ENCODE peak calls at places on chromosome 14, in six cellular contexts. One of them, this sample, is unnamed.
A peak's percentile ranks its signal among the peaks of the same experiment; 100 is the strongest.

GRCh38 chr14:79443602-79444001 is 767.7 kb downstream of the DIO2 start:
- DNase-seq in GM23248: no peak
- DNase-seq in DMS53: no peak
- DNase-seq in stimulated activated naive CD4-positive, alpha-beta T cell: no peak
- DNase-seq in M059J: no peak
- DNase-seq in GM06990: no peak
- DNase-seq in this sample: no peak

GRCh38 chr14:104359301-104359968 is 220.1 kb upstream of the C14orf180 start:
- DNase-seq in stimulated activated naive CD4-positive, alpha-beta T cell: no peak
- DNase-seq in M059J: no peak
- DNase-seq in DMS53: no peak
- DNase-seq in GM06990: no peak
- DNase-seq in GM23248: no peak
- DNase-seq in this sample: no peak

GRCh38 chr14:66088661-66089060 is 397.5 kb upstream of the CCDC196 start:
- DNase-seq in DMS53: no peak
- DNase-seq in M059J: no peak
- DNase-seq in stimulated activated naive CD4-positive, alpha-beta T cell: no peak
- DNase-seq in GM06990: no peak
- DNase-seq in GM23248: peak; percentile 73
- DNase-seq in this sample: no peak

GRCh38 chr14:95895720-95896119 is 19.1 kb downstream of the TUNAR start:
- DNase-seq in GM06990: no peak
- DNase-seq in stimulated activated naive CD4-positive, alpha-beta T cell: no peak
- DNase-seq in GM23248: peak; percentile 31
- DNase-seq in M059J: no peak
- DNase-seq in DMS53: peak; percentile 64
- DNase-seq in this sample: no peak

GRCh38 chr14:105021656-105022275 is 883 bp upstream of the CDCA4 start:
- DNase-seq in GM06990: no peak
- DNase-seq in GM23248: peak; percentile 50
- DNase-seq in M059J: peak; percentile 43
- DNase-seq in DMS53: peak; percentile 68
- DNase-seq in stimulated activated naive CD4-positive, alpha-beta T cell: no peak
- DNase-seq in this sample: peak; percentile 11

GRCh38 chr14:63895510-63895909 is 42.7 kb downstream of the SYNE2 start:
- DNase-seq in stimulated activated naive CD4-positive, alpha-beta T cell: no peak
- DNase-seq in DMS53: peak; percentile 61
- DNase-seq in M059J: no peak
- DNase-seq in GM23248: no peak
- DNase-seq in GM06990: no peak
- DNase-seq in this sample: no peak

GRCh38 chr14:105979446-105979845 is 453.1 kb downstream of the TMEM121 start:
- DNase-seq in stimulated activated naive CD4-positive, alpha-beta T cell: no peak
- DNase-seq in DMS53: no peak
- DNase-seq in M059J: peak; percentile 24
- DNase-seq in GM23248: no peak
- DNase-seq in GM06990: no peak
- DNase-seq in this sample: no peak

GRCh38 chr14:90778468-90779255 is 37.6 kb downstream of the TTC7B start:
- DNase-seq in GM06990: no peak
- DNase-seq in DMS53: no peak
- DNase-seq in M059J: no peak
- DNase-seq in GM23248: no peak
- DNase-seq in stimulated activated naive CD4-positive, alpha-beta T cell: no peak
- DNase-seq in this sample: no peak

GRCh38 chr14:42911642-42912041 is 1305.0 kb downstream of the LRFN5 start:
- DNase-seq in GM23248: peak; percentile 19
- DNase-seq in M059J: no peak
- DNase-seq in DMS53: peak; percentile 20
- DNase-seq in stimulated activated naive CD4-positive, alpha-beta T cell: no peak
- DNase-seq in GM06990: no peak
- DNase-seq in this sample: no peak

GRCh38 chr14:103110681-103111296 is 12.5 kb upstream of the TNFAIP2 start:
- DNase-seq in stimulated activated naive CD4-positive, alpha-beta T cell: no peak
- DNase-seq in M059J: peak; percentile 43
- DNase-seq in GM23248: no peak
- DNase-seq in GM06990: no peak
- DNase-seq in DMS53: no peak
- DNase-seq in this sample: no peak

GRCh38 chr14:81831128-81831815 is 297.6 kb upstream of the SEL1L start:
- DNase-seq in DMS53: peak; percentile 9
- DNase-seq in stimulated activated naive CD4-positive, alpha-beta T cell: no peak
- DNase-seq in M059J: no peak
- DNase-seq in GM06990: no peak
- DNase-seq in GM23248: no peak
- DNase-seq in this sample: no peak

GRCh38 chr14:63551338-63551737 is 8.2 kb upstream of the PPP2R5E start:
- DNase-seq in DMS53: no peak
- DNase-seq in M059J: peak; percentile 57
- DNase-seq in stimulated activated naive CD4-positive, alpha-beta T cell: no peak
- DNase-seq in GM23248: peak; percentile 65
- DNase-seq in GM06990: no peak
- DNase-seq in this sample: no peak

GRCh38 chr14:99872786-99873440 is 79.7 kb downstream of the EML1 start:
- DNase-seq in stimulated activated naive CD4-positive, alpha-beta T cell: no peak
- DNase-seq in M059J: peak; percentile 11
- DNase-seq in GM06990: no peak
- DNase-seq in GM23248: no peak
- DNase-seq in DMS53: no peak
- DNase-seq in this sample: no peak

GRCh38 chr14:95200404-95200803 is 43.1 kb upstream of the DICER1 start:
- DNase-seq in DMS53: peak; percentile 80
- DNase-seq in GM06990: no peak
- DNase-seq in stimulated activated naive CD4-positive, alpha-beta T cell: no peak
- DNase-seq in M059J: no peak
- DNase-seq in GM23248: no peak
- DNase-seq in this sample: no peak

GRCh38 chr14:69648480-69649414 is 37.4 kb downstream of the SUSD6 start:
- DNase-seq in DMS53: peak; percentile 80
- DNase-seq in GM23248: peak; percentile 75
- DNase-seq in GM06990: peak; percentile 57
- DNase-seq in M059J: peak; percentile 80
- DNase-seq in stimulated activated naive CD4-positive, alpha-beta T cell: no peak
- DNase-seq in this sample: no peak

GRCh38 chr14:26444745-26445144 is 153.1 kb downstream of the NOVA1 start:
- DNase-seq in GM23248: peak; percentile 47
- DNase-seq in DMS53: peak; percentile 17
- DNase-seq in GM06990: no peak
- DNase-seq in M059J: no peak
- DNase-seq in stimulated activated naive CD4-positive, alpha-beta T cell: no peak
- DNase-seq in this sample: no peak

GRCh38 chr14:97707603-97708002 is 910.4 kb downstream of the VRK1 start:
- DNase-seq in DMS53: no peak
- DNase-seq in GM23248: no peak
- DNase-seq in M059J: no peak
- DNase-seq in stimulated activated naive CD4-positive, alpha-beta T cell: peak; percentile 13
- DNase-seq in GM06990: peak; percentile 50
- DNase-seq in this sample: no peak

GRCh38 chr14:55416866-55417265 is 5.2 kb upstream of the ATG14 start:
- DNase-seq in M059J: peak; percentile 33
- DNase-seq in GM06990: no peak
- DNase-seq in stimulated activated naive CD4-positive, alpha-beta T cell: no peak
- DNase-seq in GM23248: peak; percentile 41
- DNase-seq in DMS53: peak; percentile 77
- DNase-seq in this sample: no peak

GRCh38 chr14:21749306-21749868 is 75.8 kb upstream of the OR4E1 start:
- DNase-seq in GM23248: no peak
- DNase-seq in GM06990: no peak
- DNase-seq in M059J: no peak
- DNase-seq in DMS53: no peak
- DNase-seq in stimulated activated naive CD4-positive, alpha-beta T cell: peak; percentile 26
- DNase-seq in this sample: no peak

GRCh38 chr14:22836301-22837058 is at the start of gene MMP14:
- DNase-seq in DMS53: peak; percentile 26
- DNase-seq in M059J: peak; percentile 89
- DNase-seq in stimulated activated naive CD4-positive, alpha-beta T cell: no peak
- DNase-seq in GM06990: no peak
- DNase-seq in GM23248: peak; percentile 94
- DNase-seq in this sample: no peak